ENCODE peak calls at places on chromosomes 4 and X, in six cellular contexts. Z is HuH-7; A is NB4; N is activated effector memory CD4-positive, alpha-beta T cell treated with anti-CD3 and anti-CD28 coated beads, Interleukin-2, amount 50 U/mL, for 16 hours; Y is fibroblast of the aortic adventitia; H is HuH-7.5. T is an unnamed sample.

GRCh38 chr4:101162990-101163380 is 184.3 kb downstream of the PPP3CA start:
- DNase-seq in Z (no peak), H (no peak), A (no peak), Y (no peak), N (no peak), T (no peak)

GRCh38 chr4:169723207-169723606 is 34.5 kb downstream of the HPF1 start:
- DNase-seq in Z (peak), H (no peak), N (no peak), Y (no peak), A (peak), T (no peak)

GRCh38 chr4:83686166-83686565 is 150.3 kb downstream of the GPAT3 start:
- DNase-seq in Z (no peak), H (no peak), A (peak), Y (no peak), N (no peak), T (no peak)

GRCh38 chr4:32340591-32340990 is 1620.4 kb downstream of the PCDH7 start:
- DNase-seq in Y (no peak), Z (no peak), H (no peak), A (no peak), N (no peak), T (no peak)

GRCh38 chrX:34300871-34301270 is 168.8 kb upstream of the FAM47A start:
- DNase-seq in A (peak), H (no peak), Z (peak), N (no peak), Y (peak), T (no peak)

GRCh38 chrX:47562615-47563243 is 1.7 kb downstream of the ARAF start:
- DNase-seq in Z (no peak), Y (peak), H (no peak), A (peak), N (peak), T (no peak)

GRCh38 chr4:149555146-149555545 is 260.5 kb downstream of the IQCM start:
- DNase-seq in H (no peak), A (no peak), Y (no peak), N (no peak), Z (no peak), T (no peak)

GRCh38 chr4:176191974-176192373 is 3.4 kb downstream of the SPATA4 start:
- DNase-seq in Z (no peak), Y (peak), H (no peak), N (no peak), A (no peak), T (no peak)

GRCh38 chr4:13833171-13833804 is 205.8 kb upstream of the BOD1L1 start:
- DNase-seq in Y (no peak), N (no peak), H (no peak), A (no peak), Z (no peak), T (no peak)

GRCh38 chrX:85765651-85766050 is 281.7 kb downstream of the CHM start:
- DNase-seq in Z (no peak), Y (no peak), A (no peak), N (no peak), H (no peak), T (no peak)

GRCh38 chr4:144754562-144755410 is 108.8 kb downstream of the HHIP start:
- DNase-seq in Y (peak), A (no peak), H (no peak), N (no peak), Z (no peak), T (no peak)

GRCh38 chr4:5931526-5931925 is 38.6 kb upstream of the CRMP1 start:
- DNase-seq in H (no peak), Z (no peak), A (no peak), Y (no peak), N (no peak), T (no peak)

GRCh38 chr4:20395160-20395773 is 143.6 kb downstream of the SLIT2 start:
- DNase-seq in Z (peak), Y (peak), N (peak), A (peak), H (peak), T (no peak)

GRCh38 chr4:20298986-20299385 is 47.3 kb downstream of the SLIT2 start:
- DNase-seq in A (no peak), N (no peak), Z (no peak), H (no peak), Y (peak), T (no peak)

GRCh38 chr4:186808635-186809018 is 85.0 kb upstream of the FAT1 start:
- DNase-seq in Z (no peak), N (no peak), Y (peak), A (peak), H (no peak), T (no peak)

GRCh38 chr4:120630432-120630831 is 292.1 kb downstream of the PRDM5 start:
- DNase-seq in Y (no peak), N (no peak), Z (no peak), H (no peak), A (peak), T (no peak)

GRCh38 chr4:90159193-90159592 is 32.0 kb downstream of the CCSER1 start:
- DNase-seq in Y (no peak), H (no peak), N (no peak), A (no peak), Z (no peak), T (no peak)

GRCh38 chr4:185217390-185217985 is 8.1 kb downstream of the SNX25 start:
- DNase-seq in A (no peak), Z (no peak), H (no peak), Y (no peak), N (no peak), T (no peak)

GRCh38 chrX:24014388-24015018 is 12.5 kb downstream of the KLHL15 start:
- DNase-seq in Z (no peak), N (peak), Y (no peak), A (no peak), H (no peak), T (no peak)

GRCh38 chrX:96576358-96576757 is 108.3 kb upstream of the DIAPH2 start:
- DNase-seq in Y (peak), A (no peak), H (no peak), Z (no peak), N (no peak), T (no peak)

GRCh38 chr4:41455215-41455614 is 82.7 kb upstream of the LIMCH1 start:
- DNase-seq in Z (no peak), A (no peak), Y (peak), H (no peak), N (no peak), T (no peak)

GRCh38 chr4:16860506-16860905 is 37.9 kb downstream of the LDB2 start:
- DNase-seq in A (no peak), N (no peak), H (no peak), Y (peak), Z (no peak), T (no peak)

GRCh38 chr4:127783971-127784519 is 1.9 kb downstream of the HSPA4L start:
- DNase-seq in Y (peak), A (no peak), N (no peak), H (no peak), Z (no peak), T (no peak)

GRCh38 chr4:82493721-82494425 is 63.5 kb downstream of the ENOPH1 start:
- DNase-seq in Y (peak), A (peak), H (no peak), N (no peak), Z (no peak), T (no peak)

GRCh38 chr4:68498413-68499007 is 51.2 kb downstream of the TMPRSS11E start:
- DNase-seq in Y (peak), Z (peak), A (peak), N (peak), H (peak), T (peak)

GRCh38 chr4:6493668-6494304 is 21.4 kb upstream of the PPP2R2C start:
- DNase-seq in Z (no peak), H (no peak), N (peak), A (no peak), Y (peak), T (no peak)

GRCh38 chrX:149505671-149506070 is 565 bp upstream of the IDS start:
- DNase-seq in Y (no peak), N (no peak), A (no peak), Z (no peak), H (no peak), T (no peak)

GRCh38 chrX:39196192-39197102 is 395.2 kb downstream of the MID1IP1 start:
- DNase-seq in Y (peak), H (no peak), A (peak), N (peak), Z (no peak), T (peak)

GRCh38 chr4:173211838-173212237 is 43.2 kb downstream of the GALNT7 start:
- DNase-seq in N (no peak), H (no peak), Z (no peak), A (peak), Y (peak), T (no peak)